ENCODE peak calls at places on chromosome 14, in eight cellular contexts. P is fibroblast of lung; Z is stomach; T is CD8-positive, alpha-beta memory T cell; E is A549; C is PC-3; I is left ventricle myocardium inferior; V is heart left ventricle. M is an unnamed sample.

GRCh38 chr14:66143387-66144112 is 342.6 kb upstream of the CCDC196 start:
- DNase-seq in V (no peak), E (no peak), I (no peak), Z (no peak), P (no peak), C (no peak), T (no peak), M (no peak)

GRCh38 chr14:33972522-33973162 is 21.8 kb upstream of the EGLN3 start:
- DNase-seq in Z (no peak), V (no peak), C (no peak), I (no peak), P (no peak), E (no peak), T (no peak), M (no peak)

GRCh38 chr14:59197695-59198262 is 9.3 kb downstream of the DAAM1 start:
- DNase-seq in T (no peak), C (no peak), P (no peak), V (no peak), E (no peak), Z (no peak), I (no peak), M (no peak)

GRCh38 chr14:57833304-57833703 is 32.6 kb downstream of the SLC35F4 start:
- DNase-seq in I (no peak), Z (no peak), T (no peak), P (peak; percentile 78), E (peak; percentile 74), C (peak; percentile 100), V (no peak), M (peak; percentile 75)

GRCh38 chr14:68877993-68878575 is 85.2 kb upstream of the ZFP36L1 start:
- DNase-seq in T (no peak), I (no peak), P (no peak), V (no peak), Z (no peak), C (no peak), E (no peak), M (peak; percentile 66)

GRCh38 chr14:51507556-51508511 is 143.9 kb upstream of the FRMD6 start:
- DNase-seq in I (peak; percentile 66), T (no peak), P (peak; percentile 78), E (no peak), V (peak; percentile 66), Z (no peak), C (no peak), M (peak; percentile 93)

GRCh38 chr14:50501642-50502041 is 30.7 kb downstream of the MAP4K5 start:
- DNase-seq in T (no peak), C (peak; percentile 89), I (no peak), Z (no peak), V (no peak), P (peak; percentile 33), E (peak; percentile 19), M (no peak)

GRCh38 chr14:100988956-100989355 is 85.4 kb upstream of the RTL1 start:
- DNase-seq in T (no peak), P (no peak), Z (no peak), V (no peak), E (peak; percentile 19), I (no peak), C (no peak), M (no peak)

GRCh38 chr14:90630407-90630806 is 185.8 kb downstream of the TTC7B start:
- DNase-seq in C (no peak), V (no peak), E (no peak), T (no peak), P (no peak), I (no peak), Z (no peak), M (peak; percentile 47)

GRCh38 chr14:62081956-62082355 is 319.7 kb downstream of the SNAPC1 start:
- DNase-seq in P (no peak), C (no peak), T (no peak), Z (no peak), V (no peak), I (no peak), E (no peak), M (no peak)

GRCh38 chr14:90179809-90180779 is 76.3 kb upstream of the PSMC1 start:
- DNase-seq in E (no peak), V (no peak), P (no peak), T (no peak), I (no peak), Z (no peak), C (no peak), M (no peak)

GRCh38 chr14:35369701-35370191 is 34.8 kb downstream of the NFKBIA start:
- DNase-seq in P (no peak), Z (no peak), T (no peak), I (no peak), E (peak; percentile 73), V (no peak), C (peak; percentile 85), M (no peak)

GRCh38 chr14:41051801-41052200 is 554.9 kb upstream of the LRFN5 start:
- DNase-seq in E (no peak), V (no peak), I (no peak), Z (no peak), T (no peak), P (no peak), C (no peak), M (no peak)

GRCh38 chr14:21191809-21192446 is 36.1 kb upstream of the OR5AU1 start:
- DNase-seq in Z (peak; percentile 79), V (peak; percentile 62), E (peak; percentile 61), T (peak; percentile 78), I (peak; percentile 76), C (peak; percentile 57), P (peak; percentile 29), M (peak; percentile 76)

GRCh38 chr14:35992816-35993511 is 166.8 kb downstream of the BRMS1L start:
- DNase-seq in P (no peak), Z (no peak), T (no peak), E (no peak), C (no peak), V (no peak), I (no peak), M (no peak)

DNA sequence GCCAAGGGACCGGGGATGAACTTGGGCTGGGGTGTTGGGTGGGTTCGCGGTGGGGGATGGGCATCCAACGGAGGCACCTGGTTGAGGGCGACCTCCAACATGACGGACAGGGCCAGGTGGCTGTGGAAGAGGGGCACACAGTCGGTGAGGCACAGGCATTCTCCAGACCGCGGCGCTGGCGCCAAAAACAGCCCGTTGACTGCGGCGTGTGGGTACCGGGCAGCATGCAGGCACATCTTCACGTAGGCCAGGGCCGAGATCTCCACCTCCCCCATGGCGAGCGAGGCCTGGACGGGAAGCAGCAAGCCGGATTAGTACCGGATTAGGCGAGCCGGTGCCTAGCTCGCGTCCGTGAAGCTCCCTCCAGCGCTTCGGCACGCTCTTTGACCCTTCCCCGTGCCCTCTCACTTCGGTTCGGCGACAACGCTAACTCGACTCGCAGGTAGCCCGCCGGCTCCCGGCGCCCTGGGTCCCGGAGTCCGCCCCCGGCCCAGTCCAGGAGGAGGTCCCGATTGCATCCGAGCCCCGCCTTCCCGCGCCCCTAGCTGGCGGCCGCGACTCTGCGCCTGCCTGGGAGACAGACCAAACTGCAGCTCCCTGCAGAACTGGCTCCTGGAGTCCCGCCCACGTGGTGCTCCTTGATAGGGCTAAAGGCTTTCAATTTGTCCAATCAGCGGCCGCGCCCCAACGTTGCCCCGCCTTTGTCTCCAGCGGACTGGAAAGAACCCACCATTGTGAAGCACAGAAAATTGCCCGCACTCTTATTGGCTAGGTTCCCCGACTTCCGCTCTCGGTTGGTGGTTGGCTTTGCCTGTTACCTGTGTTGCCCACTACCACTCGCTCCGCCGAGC is at the start of gene EMC9:
- DNase-seq in V (peak; percentile 100), T (peak; percentile 100), I (peak; percentile 100), P (peak; percentile 99), C (peak; percentile 99), E (peak; percentile 99), Z (peak; percentile 100), M (peak; percentile 100)
- H3K4me1 ChIP-seq in V (peaks cover 3% of the 10 kb centered on the region), T (peaks cover 56% of the 10 kb centered on the region), I (peaks cover 76% of the 10 kb centered on the region), P (peaks cover 15% of the 10 kb centered on the region), C (peaks cover 30% of the 10 kb centered on the region), E (peaks cover 39% of the 10 kb centered on the region), Z (peaks cover 75% of the 10 kb centered on the region), M (peaks cover 47% of the 10 kb centered on the region)

GRCh38 chr14:105818712-105819005 is 292.3 kb downstream of the TMEM121 start:
- DNase-seq in T (no peak), E (no peak), C (no peak), V (no peak), Z (no peak), I (no peak), P (no peak), M (no peak)

DNA sequence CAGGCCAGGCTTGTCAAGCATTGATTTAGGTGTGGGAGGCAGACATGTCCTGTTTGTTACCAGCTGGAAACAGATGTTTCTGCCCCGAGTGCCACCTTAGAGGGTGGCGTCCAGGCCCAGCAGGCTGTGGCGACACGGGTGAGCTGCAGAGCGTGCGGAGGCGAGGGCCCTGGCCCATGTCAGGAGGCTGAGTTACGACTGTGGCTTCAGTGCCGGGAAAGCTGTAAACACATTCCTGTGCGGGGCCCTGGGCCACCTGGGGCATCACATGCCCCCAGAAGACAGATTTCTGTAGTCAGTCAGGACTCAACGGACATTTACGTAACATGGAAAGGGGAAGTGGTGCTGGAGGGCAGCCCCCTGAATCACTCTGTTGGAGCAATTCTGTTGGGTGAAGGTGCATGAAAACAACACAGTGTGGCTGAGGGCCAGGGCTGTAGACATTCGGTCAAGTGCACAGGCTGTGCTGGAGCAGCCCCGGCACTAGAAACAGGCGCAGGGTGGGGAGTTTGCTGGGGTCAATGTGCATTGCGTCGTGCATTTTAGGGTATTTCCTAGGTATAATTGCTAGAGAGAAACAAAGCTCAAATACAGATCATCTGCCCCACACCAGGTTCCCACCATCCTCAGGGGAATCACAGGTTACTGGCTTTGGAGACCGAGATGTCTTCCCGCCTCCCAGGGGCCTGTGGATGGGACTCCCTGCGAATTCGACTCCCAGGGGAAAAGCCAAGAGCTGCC is 291.8 kb downstream of the TMEM121 start:
- DNase-seq in I (no peak), V (no peak), C (no peak), P (no peak), Z (no peak), E (no peak), T (no peak), M (no peak)
- H3K9me3 ChIP-seq in I (peaks cover 8% of the 10 kb centered on the region), V (no peaks in the 10 kb centered on the region), C (no peaks in the 10 kb centered on the region), P (no peaks in the 10 kb centered on the region), Z (no peaks in the 10 kb centered on the region), E (no peaks in the 10 kb centered on the region), T (no peaks in the 10 kb centered on the region), M (no peaks in the 10 kb centered on the region)

GRCh38 chr14:53947452-53948180 is 9.0 kb downstream of the BMP4 start:
- DNase-seq in P (no peak), E (no peak), T (no peak), C (no peak), V (no peak), Z (no peak), I (no peak), M (no peak)
- H3K4me1 ChIP-seq in P (no peaks in the 10 kb centered on the region), E (peaks cover 11% of the 10 kb centered on the region), T (no peaks in the 10 kb centered on the region), C (peaks cover 13% of the 10 kb centered on the region), V (no peaks in the 10 kb centered on the region), Z (peaks cover 18% of the 10 kb centered on the region), I (peaks cover 33% of the 10 kb centered on the region), M (peaks cover 29% of the 10 kb centered on the region)

GRCh38 chr14:106874365-106874764 is 1348.0 kb downstream of the TMEM121 start:
- DNase-seq in E (no peak), Z (no peak), T (no peak), V (no peak), P (no peak), C (no peak), I (no peak), M (no peak)

GRCh38 chr14:106879241-106879640 is 1352.9 kb downstream of the TMEM121 start:
- DNase-seq in I (no peak), P (no peak), Z (peak; percentile 63), E (peak; percentile 79), T (peak; percentile 63), V (no peak), C (peak; percentile 35), M (no peak)

GRCh38 chr14:106876711-106877110 is 1350.3 kb downstream of the TMEM121 start:
- DNase-seq in Z (no peak), C (no peak), T (no peak), I (no peak), P (no peak), E (no peak), V (no peak), M (no peak)

GRCh38 chr14:106875503-106875902 is 1349.1 kb downstream of the TMEM121 start:
- DNase-seq in I (peak; percentile 26), C (no peak), E (no peak), P (no peak), V (no peak), Z (peak; percentile 51), T (no peak), M (no peak)

GRCh38 chr14:106877527-106877926 is 1351.1 kb downstream of the TMEM121 start:
- DNase-seq in E (no peak), I (no peak), P (no peak), T (no peak), Z (no peak), C (no peak), V (no peak), M (no peak)
- H3K9me3 ChIP-seq in E (no peaks in the 10 kb centered on the region), I (no peaks in the 10 kb centered on the region), P (no peaks in the 10 kb centered on the region), T (no peaks in the 10 kb centered on the region), Z (no peaks in the 10 kb centered on the region), C (no peaks in the 10 kb centered on the region), V (no peaks in the 10 kb centered on the region), M (no peaks in the 10 kb centered on the region)